ENCODE peak calls at places on chromosomes 7 and 10, in four cellular contexts. H is WTC11, R is K562, X is GM12878. M is an unnamed sample.

GRCh38 chr7:151415375-151416112 is 5.7 kb upstream of the WDR86 start:
- DNase-seq in R (no peak), H (no peak), X (no peak), M (no peak)

GRCh38 chr7:84194484-84195260 is at the start of gene SEMA3A:
- DNase-seq in H (peak), R (no peak), X (no peak), M (peak)

GRCh38 chr7:27526991-27527722 is 135.5 kb downstream of the HIBADH start:
- DNase-seq in X (no peak), H (no peak), R (no peak), M (no peak)

GRCh38 chr10:69043931-69044531 is 43.9 kb upstream of the SRGN start:
- DNase-seq in X (no peak), R (no peak), H (no peak), M (no peak)

GRCh38 chr10:88920198-88920597 is 32.4 kb downstream of the ACTA2 start:
- DNase-seq in R (no peak), X (no peak), H (no peak), M (no peak)

GRCh38 chr10:69797959-69798358 is 3.7 kb upstream of the COL13A1 start:
- DNase-seq in X (no peak), R (no peak), H (no peak), M (no peak)

GRCh38 chr7:44325181-44325671 is at the start of gene CAMK2B:
- DNase-seq in H (no peak), R (no peak), X (no peak), M (peak)

GRCh38 chr7:99380032-99380822 is 5.7 kb downstream of the ARPC1B start:
- DNase-seq in R (peak), X (peak), H (no peak), M (no peak)

GRCh38 chr10:77004917-77005564 is 632.6 kb downstream of the KCNMA1 start:
- DNase-seq in R (peak), H (no peak), X (no peak), M (peak)

GRCh38 chr7:38539477-38540081 is 91.6 kb downstream of the AMPH start:
- DNase-seq in X (no peak), R (no peak), H (no peak), M (no peak)

GRCh38 chr7:93150200-93150835 is 2.1 kb upstream of the SAMD9L start:
- DNase-seq in H (no peak), R (no peak), X (no peak), M (no peak)

GRCh38 chr10:43047288-43047970 is 29.4 kb upstream of the RET start:
- DNase-seq in H (no peak), X (no peak), R (no peak), M (peak)

GRCh38 chr10:69847883-69848282 is 46.2 kb downstream of the COL13A1 start:
- DNase-seq in X (no peak), R (no peak), H (no peak), M (no peak)

GRCh38 chr10:33790506-33791283 is 456.2 kb upstream of the NRP1 start:
- DNase-seq in X (no peak), R (no peak), H (no peak), M (peak)

GRCh38 chr10:33793793-33794192 is 459.3 kb upstream of the NRP1 start:
- DNase-seq in X (no peak), R (no peak), H (no peak), M (no peak)

GRCh38 chr10:33795529-33795928 is 461.1 kb upstream of the NRP1 start:
- DNase-seq in H (no peak), R (no peak), X (no peak), M (no peak)

DNA sequence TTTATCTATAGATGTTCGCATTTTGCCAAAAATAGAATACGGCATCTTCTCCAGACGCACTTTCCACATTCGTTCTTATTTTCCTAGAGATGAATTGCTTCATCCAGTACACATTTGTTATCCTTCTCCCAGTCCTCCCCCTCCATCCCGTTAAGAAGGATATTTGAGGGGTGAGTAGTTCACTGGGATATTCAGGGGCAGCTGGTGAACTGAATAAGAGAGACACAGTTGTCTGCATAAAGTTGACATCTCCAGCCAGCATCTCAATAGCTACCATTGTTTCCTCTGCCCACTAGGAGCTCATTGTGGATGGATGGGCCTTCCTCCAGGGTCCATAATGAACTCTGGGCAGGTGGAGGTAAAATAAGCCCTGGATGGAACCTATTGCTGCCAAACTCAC is 456.8 kb upstream of the NRP1 start:
- DNase-seq in H (no peak), R (no peak), X (no peak), M (no peak)
- TF ChIP-seq USF1 in H (no peak), R (no peak), X (no peak), M (no peak)

GRCh38 chr7:4712371-4713182 is 30.5 kb downstream of the FOXK1 start:
- DNase-seq in H (no peak), R (peak), X (no peak), M (peak)
- TF ChIP-seq USF1 in H (no peak), R (no peak), X (no peak), M (no peak)

GRCh38 chr7:90631502-90631901 is 35.4 kb downstream of the CDK14 start:
- DNase-seq in R (no peak), H (no peak), X (no peak), M (no peak)

GRCh38 chr7:90626011-90626410 is 29.9 kb downstream of the CDK14 start:
- DNase-seq in H (no peak), X (no peak), R (no peak), M (no peak)

GRCh38 chr7:90625051-90625450 is 28.9 kb downstream of the CDK14 start:
- DNase-seq in R (no peak), X (no peak), H (no peak), M (no peak)

GRCh38 chr7:90625562-90625961 is 29.4 kb downstream of the CDK14 start:
- DNase-seq in X (no peak), H (peak), R (no peak), M (peak)

GRCh38 chr7:90629306-90629918 is 33.3 kb downstream of the CDK14 start:
- DNase-seq in R (peak), X (peak), H (no peak), M (peak)
- TF ChIP-seq USF1 in R (no peak), X (no peak), H (no peak), M (no peak)

DNA sequence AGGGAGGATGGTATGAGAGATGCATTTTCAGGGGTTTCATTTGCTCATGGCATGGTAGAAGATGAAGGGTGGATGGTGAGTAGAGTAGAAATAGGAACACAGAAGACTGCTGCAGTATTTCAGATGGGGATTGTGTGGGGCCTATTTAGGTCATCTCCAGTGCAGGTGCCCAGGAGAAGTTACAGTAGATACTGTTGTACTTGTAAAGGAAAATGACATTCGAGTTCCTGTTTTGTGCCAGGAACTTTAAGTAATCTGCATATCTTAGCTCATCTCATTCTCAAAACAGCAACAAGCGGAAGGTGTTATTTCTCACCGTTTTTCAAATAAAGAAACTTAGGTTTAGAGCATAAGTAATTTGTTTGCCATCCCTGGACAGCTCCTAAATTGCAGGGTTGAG is 156.2 kb downstream of the AUTS2 start:
- DNase-seq in X (no peak), R (no peak), H (no peak), M (no peak)
- TF ChIP-seq USF1 in X (no peak), R (no peak), H (no peak), M (no peak)

DNA sequence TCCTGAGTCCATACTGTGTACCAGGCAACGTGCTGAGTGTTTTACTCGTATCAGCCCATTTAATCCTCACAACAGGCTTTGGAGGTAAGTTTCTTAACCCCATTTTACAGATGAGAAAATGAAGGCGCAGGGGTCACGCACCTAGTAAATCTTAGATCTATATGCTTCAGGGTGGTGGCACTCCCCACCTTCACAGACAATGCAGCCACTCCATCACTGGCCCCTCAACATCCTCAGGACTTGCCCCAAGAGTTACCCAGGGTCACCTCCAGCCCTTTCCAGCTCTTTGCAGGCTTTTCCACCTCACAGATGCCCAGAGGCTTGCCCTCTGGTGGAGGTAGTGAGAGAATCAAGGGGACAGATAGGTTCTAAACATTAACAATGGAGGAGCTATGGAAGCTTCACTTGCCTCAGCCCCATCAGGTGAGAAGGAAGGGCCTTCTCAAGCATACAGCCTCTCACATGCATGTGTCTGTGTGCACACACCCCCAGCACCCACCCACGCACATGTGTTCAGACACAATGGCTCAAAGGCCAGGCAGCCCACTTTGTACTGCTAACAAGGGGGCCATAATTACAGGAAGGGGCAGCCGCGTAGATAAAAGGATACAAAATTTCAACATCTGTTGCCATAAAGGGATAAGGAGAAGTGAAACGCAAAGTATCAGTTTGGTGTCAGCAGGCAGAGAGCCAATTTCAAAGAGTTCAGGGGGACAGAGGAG is 29.1 kb downstream of the DPCD start:
- DNase-seq in X (peak), R (peak), H (no peak), M (peak)
- TF ChIP-seq USF1 in X (no peak), R (no peak), H (no peak), M (no peak)

DNA sequence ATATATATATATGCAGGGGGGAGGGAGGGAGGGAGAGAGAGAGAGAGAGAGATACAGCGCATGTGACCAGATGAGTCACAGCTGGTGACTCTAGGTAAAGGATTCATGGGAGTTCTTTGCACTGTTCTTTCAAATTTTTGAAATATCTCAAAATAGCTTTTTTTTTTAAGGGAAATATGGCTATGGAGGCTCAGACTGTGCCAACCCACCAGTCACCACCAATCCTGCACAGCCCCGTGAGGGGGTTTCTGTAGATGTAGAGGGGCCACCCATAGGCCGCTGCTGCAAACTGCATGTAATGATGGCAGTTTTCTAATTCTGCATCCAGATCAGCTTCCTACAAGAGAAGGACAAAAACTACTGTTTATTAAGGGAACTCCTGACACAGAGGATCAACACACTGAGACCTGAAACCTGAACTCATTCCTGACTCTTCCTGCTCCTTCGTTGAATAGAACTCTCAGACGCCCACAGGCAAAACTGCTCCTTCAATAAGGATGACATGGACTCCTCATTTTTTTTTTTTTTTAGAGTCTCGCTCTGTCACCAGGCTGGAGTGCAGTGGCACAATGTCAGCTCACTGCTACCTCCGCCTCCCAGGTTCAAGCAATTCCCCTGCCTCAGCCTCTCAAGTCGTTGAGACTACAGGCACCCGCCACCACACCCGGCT is 17.3 kb downstream of the DAGLB start:
- DNase-seq in R (no peak), X (no peak), H (no peak), M (peak)
- TF ChIP-seq USF1 in R (peak), X (no peak), H (no peak), M (peak)

GRCh38 chr10:123781956-123782500 is 109.6 kb downstream of the CPXM2 start:
- DNase-seq in H (no peak), R (no peak), X (no peak), M (no peak)
- TF ChIP-seq USF1 in H (no peak), R (no peak), X (no peak), M (no peak)

M was measured in SK-N-SH.